ENCODE peak calls at places on chromosome 1, in ten cellular contexts. One of them, this sample, is unnamed.

GRCh38 chr1:90501281-90501680 is 215.8 kb downstream of the BARHL2 start:
- DNase-seq in tibial nerve: no peak
- DNase-seq in suprapubic skin: no peak
- DNase-seq in ovary: no peak
- DNase-seq in choroid plexus epithelial cell: no peak
- DNase-seq in adrenal gland: no peak
- DNase-seq in right atrium auricular region: no peak
- DNase-seq in endodermal cell: peak; percentile 67
- DNase-seq in GM06990: no peak
- DNase-seq in foreskin fibroblast: no peak
- DNase-seq in this sample: no peak

GRCh38 chr1:145995964-145996432 is 381 bp downstream of the TXNIP start:
- DNase-seq in tibial nerve: no peak
- DNase-seq in suprapubic skin: peak; percentile 70
- DNase-seq in ovary: no peak
- DNase-seq in choroid plexus epithelial cell: no peak
- DNase-seq in adrenal gland: peak; percentile 67
- DNase-seq in right atrium auricular region: no peak
- DNase-seq in endodermal cell: peak; percentile 55
- DNase-seq in GM06990: peak; percentile 18
- DNase-seq in foreskin fibroblast: no peak
- DNase-seq in this sample: no peak

GRCh38 chr1:242033331-242033956 is 34.5 kb upstream of the MAP1LC3C start:
- DNase-seq in tibial nerve: no peak
- DNase-seq in suprapubic skin: no peak
- DNase-seq in ovary: peak; percentile 43
- DNase-seq in choroid plexus epithelial cell: no peak
- DNase-seq in adrenal gland: peak; percentile 85
- DNase-seq in right atrium auricular region: no peak
- DNase-seq in endodermal cell: no peak
- DNase-seq in GM06990: no peak
- DNase-seq in foreskin fibroblast: no peak
- DNase-seq in this sample: no peak

GRCh38 chr1:160397651-160398050 is 2.7 kb upstream of the VANGL2 start:
- DNase-seq in tibial nerve: no peak
- DNase-seq in suprapubic skin: no peak
- DNase-seq in ovary: no peak
- DNase-seq in choroid plexus epithelial cell: no peak
- DNase-seq in adrenal gland: no peak
- DNase-seq in right atrium auricular region: no peak
- DNase-seq in endodermal cell: no peak
- DNase-seq in GM06990: no peak
- DNase-seq in foreskin fibroblast: no peak
- DNase-seq in this sample: no peak

GRCh38 chr1:8941906-8942305 is 3.8 kb upstream of the CA6 start:
- DNase-seq in tibial nerve: no peak
- DNase-seq in suprapubic skin: no peak
- DNase-seq in ovary: no peak
- DNase-seq in choroid plexus epithelial cell: peak; percentile 73
- DNase-seq in adrenal gland: no peak
- DNase-seq in right atrium auricular region: no peak
- DNase-seq in endodermal cell: no peak
- DNase-seq in GM06990: no peak
- DNase-seq in foreskin fibroblast: peak; percentile 64
- DNase-seq in this sample: no peak

GRCh38 chr1:87963566-87963965 is 634.9 kb downstream of the LMO4 start:
- DNase-seq in tibial nerve: no peak
- DNase-seq in suprapubic skin: no peak
- DNase-seq in ovary: no peak
- DNase-seq in choroid plexus epithelial cell: peak; percentile 11
- DNase-seq in adrenal gland: no peak
- DNase-seq in right atrium auricular region: no peak
- DNase-seq in endodermal cell: no peak
- DNase-seq in GM06990: no peak
- DNase-seq in foreskin fibroblast: no peak
- DNase-seq in this sample: no peak

GRCh38 chr1:115428262-115428661 is 90.2 kb upstream of the NGF start:
- DNase-seq in tibial nerve: no peak
- DNase-seq in suprapubic skin: no peak
- DNase-seq in ovary: no peak
- DNase-seq in choroid plexus epithelial cell: no peak
- DNase-seq in adrenal gland: no peak
- DNase-seq in right atrium auricular region: no peak
- DNase-seq in endodermal cell: no peak
- DNase-seq in GM06990: no peak
- DNase-seq in foreskin fibroblast: no peak
- DNase-seq in this sample: no peak

GRCh38 chr1:241947355-241947754 is 10.2 kb upstream of the BECN2 start:
- DNase-seq in tibial nerve: no peak
- DNase-seq in suprapubic skin: no peak
- DNase-seq in ovary: no peak
- DNase-seq in choroid plexus epithelial cell: no peak
- DNase-seq in adrenal gland: peak; percentile 36
- DNase-seq in right atrium auricular region: no peak
- DNase-seq in endodermal cell: no peak
- DNase-seq in GM06990: no peak
- DNase-seq in foreskin fibroblast: no peak
- DNase-seq in this sample: no peak

GRCh38 chr1:19715334-19716203 is 50.9 kb downstream of the HTR6 start:
- DNase-seq in tibial nerve: peak; percentile 75
- DNase-seq in suprapubic skin: peak; percentile 87
- DNase-seq in ovary: peak; percentile 72
- DNase-seq in choroid plexus epithelial cell: peak; percentile 98
- DNase-seq in adrenal gland: peak; percentile 96
- DNase-seq in right atrium auricular region: peak; percentile 87
- DNase-seq in endodermal cell: peak; percentile 99
- DNase-seq in GM06990: peak; percentile 74
- DNase-seq in foreskin fibroblast: peak; percentile 89
- DNase-seq in this sample: peak; percentile 86

DNA sequence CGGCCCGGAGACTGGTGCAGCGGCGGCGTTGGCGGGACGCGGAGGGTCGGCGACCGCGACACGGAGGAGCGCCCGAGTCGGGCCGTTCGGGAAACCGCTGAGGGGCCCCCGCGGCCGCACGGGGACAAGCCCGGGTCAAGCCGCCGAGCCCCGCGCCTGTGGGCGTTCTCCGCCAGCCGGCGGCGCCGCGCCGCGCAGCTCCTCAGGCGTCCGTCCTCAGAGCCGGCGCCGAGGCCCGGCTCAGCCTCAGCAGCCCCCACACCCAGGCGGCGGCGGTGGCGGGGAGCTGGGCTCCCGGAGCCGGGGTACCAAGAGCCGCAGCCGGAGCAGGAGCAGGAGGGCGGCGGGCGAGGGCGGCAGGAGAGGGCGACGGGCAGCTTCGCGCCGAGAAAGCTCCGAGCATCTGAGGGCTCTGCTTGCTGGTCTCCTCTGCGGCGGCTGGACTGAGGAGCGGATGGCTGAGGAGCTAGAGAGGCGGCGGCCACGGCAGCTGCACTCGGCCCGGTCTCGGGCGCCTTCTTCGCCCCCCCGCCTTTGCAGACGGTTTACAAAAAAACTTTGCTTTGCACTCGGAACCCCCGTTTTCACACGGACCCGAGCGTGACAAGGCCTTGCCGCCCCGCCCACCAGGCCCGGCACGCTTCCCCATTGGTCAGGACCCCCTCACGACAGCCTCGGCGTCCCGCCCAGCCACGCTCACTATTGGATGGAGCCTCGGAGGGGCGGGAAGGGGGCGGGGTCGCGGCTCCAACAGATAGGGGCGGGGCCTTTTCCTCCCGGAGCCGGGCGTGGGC is at the start of gene SLC30A1:
- DNase-seq in tibial nerve: peak; percentile 100
- DNase-seq in suprapubic skin: peak; percentile 100
- DNase-seq in ovary: peak; percentile 100
- DNase-seq in choroid plexus epithelial cell: peak; percentile 99
- DNase-seq in adrenal gland: peak; percentile 100
- DNase-seq in right atrium auricular region: peak; percentile 100
- DNase-seq in endodermal cell: peak; percentile 99
- DNase-seq in GM06990: peak; percentile 99
- DNase-seq in foreskin fibroblast: peak; percentile 98
- DNase-seq in this sample: peak; percentile 100
- TF ChIP-seq CTCF in tibial nerve: no peak
- TF ChIP-seq CTCF in suprapubic skin: no peak
- TF ChIP-seq CTCF in ovary: no peak
- TF ChIP-seq CTCF in choroid plexus epithelial cell: no peak
- TF ChIP-seq CTCF in adrenal gland: no peak
- TF ChIP-seq CTCF in right atrium auricular region: no peak
- TF ChIP-seq CTCF in endodermal cell: no peak
- TF ChIP-seq CTCF in GM06990: no peak
- TF ChIP-seq CTCF in foreskin fibroblast: no peak
- TF ChIP-seq CTCF in this sample: no peak

DNA sequence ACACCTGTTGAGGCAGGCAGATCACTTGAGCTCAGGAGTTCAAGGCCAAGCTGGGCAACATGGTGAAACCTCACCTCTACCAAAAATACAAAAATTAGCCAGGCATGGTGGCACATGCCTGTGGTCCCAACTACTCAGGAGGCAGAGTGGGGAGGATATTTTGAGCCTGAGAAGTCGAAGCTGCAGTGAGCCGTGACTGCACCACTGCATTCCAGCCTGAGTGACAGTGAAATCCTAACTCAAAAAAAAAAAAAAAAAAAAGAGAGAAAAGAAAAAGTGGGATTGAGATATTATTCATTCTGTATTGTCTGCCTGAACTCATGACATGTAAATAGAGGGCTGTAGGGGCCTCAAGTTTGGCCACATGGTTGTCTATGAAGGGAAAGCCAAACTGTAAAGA is 37.3 kb downstream of the WNT2B start:
- DNase-seq in tibial nerve: no peak
- DNase-seq in suprapubic skin: no peak
- DNase-seq in ovary: no peak
- DNase-seq in choroid plexus epithelial cell: peak; percentile 46
- DNase-seq in adrenal gland: no peak
- DNase-seq in right atrium auricular region: no peak
- DNase-seq in endodermal cell: no peak
- DNase-seq in GM06990: no peak
- DNase-seq in foreskin fibroblast: peak; percentile 14
- DNase-seq in this sample: no peak
- H3K4me3 ChIP-seq in tibial nerve: no peak overlapping the region
- H3K4me3 ChIP-seq in suprapubic skin: no peak overlapping the region
- H3K4me3 ChIP-seq in ovary: no peak overlapping the region
- H3K4me3 ChIP-seq in choroid plexus epithelial cell: no peak overlapping the region
- H3K4me3 ChIP-seq in adrenal gland: no peak overlapping the region
- H3K4me3 ChIP-seq in right atrium auricular region: no peak overlapping the region
- H3K4me3 ChIP-seq in endodermal cell: no peak overlapping the region
- H3K4me3 ChIP-seq in GM06990: no peak overlapping the region
- H3K4me3 ChIP-seq in foreskin fibroblast: no peak overlapping the region
- H3K4me3 ChIP-seq in this sample: no peak overlapping the region

DNA sequence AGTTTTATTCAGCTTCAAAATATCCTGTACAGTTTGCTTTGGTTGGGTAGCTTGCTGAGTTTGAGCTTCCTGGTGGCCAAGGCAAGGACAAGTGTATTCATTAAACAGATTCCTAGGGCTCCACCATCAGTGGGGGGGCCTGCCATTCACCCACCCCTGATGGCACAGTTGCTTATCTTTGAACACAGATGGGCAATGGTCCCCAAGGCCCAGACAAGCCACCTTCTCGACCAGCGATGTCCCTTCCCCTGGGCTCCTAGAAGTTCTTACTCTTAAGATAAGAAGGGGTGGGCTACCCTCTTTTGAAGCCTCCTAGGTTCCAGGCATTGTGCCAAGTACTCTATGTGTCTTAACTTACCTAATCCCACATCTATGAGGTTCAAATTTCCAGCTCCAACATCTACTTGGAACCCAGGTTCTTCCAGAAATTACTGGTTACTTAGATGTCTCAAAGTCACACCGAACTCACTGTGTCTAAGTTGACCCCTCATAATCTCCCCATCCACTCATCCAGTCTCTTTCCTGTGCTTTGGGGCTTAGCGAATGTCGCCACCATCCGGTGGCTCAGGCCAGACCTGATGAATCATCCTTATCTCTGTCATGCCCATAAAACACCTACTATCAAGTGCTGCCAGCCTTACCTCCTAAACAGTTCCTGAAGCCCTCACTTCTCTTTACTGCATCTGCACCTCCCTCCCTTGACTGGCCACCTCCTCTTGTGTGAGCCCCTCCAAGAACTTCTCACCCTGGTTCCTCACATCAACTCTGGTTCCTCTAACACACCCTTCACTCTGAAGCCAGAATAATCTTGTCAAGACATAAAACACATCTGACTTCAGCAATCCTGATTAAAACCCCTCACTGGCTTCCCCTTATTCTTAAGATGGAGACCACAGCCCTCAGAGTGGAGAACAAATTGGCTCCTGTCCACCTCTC is 50.1 kb downstream of the KLHDC7A start:
- DNase-seq in tibial nerve: no peak
- DNase-seq in suprapubic skin: peak; percentile 11
- DNase-seq in ovary: no peak
- DNase-seq in choroid plexus epithelial cell: no peak
- DNase-seq in adrenal gland: no peak
- DNase-seq in right atrium auricular region: peak; percentile 48
- DNase-seq in endodermal cell: peak; percentile 81
- DNase-seq in GM06990: no peak
- DNase-seq in foreskin fibroblast: no peak
- DNase-seq in this sample: no peak
- TF ChIP-seq CTCF in tibial nerve: no peak
- TF ChIP-seq CTCF in suprapubic skin: no peak
- TF ChIP-seq CTCF in ovary: no peak
- TF ChIP-seq CTCF in choroid plexus epithelial cell: no peak
- TF ChIP-seq CTCF in adrenal gland: peak; percentile 7
- TF ChIP-seq CTCF in right atrium auricular region: no peak
- TF ChIP-seq CTCF in endodermal cell: peak; percentile 80
- TF ChIP-seq CTCF in GM06990: peak; percentile 58
- TF ChIP-seq CTCF in foreskin fibroblast: no peak
- TF ChIP-seq CTCF in this sample: no peak

DNA sequence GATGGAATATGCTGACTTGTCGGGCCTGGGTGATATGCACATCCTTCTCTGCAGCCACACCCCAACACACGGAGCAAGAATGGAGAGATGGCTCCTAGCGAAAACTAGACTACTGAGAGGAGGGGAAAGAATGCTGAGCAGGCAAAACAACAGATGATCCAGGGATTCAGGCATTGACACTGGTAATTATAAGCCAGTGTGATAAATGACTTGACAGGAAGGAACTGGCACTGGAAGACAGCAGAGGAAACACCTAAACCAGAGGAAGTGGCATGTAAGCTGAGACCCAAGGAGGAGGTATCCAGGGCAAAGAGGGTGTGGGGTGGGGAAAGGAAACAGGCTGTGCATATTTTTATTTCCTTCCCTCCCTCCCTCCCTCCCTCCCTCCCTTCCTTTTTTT is 31.7 kb upstream of the KHDRBS1 start:
- DNase-seq in tibial nerve: no peak
- DNase-seq in suprapubic skin: no peak
- DNase-seq in ovary: no peak
- DNase-seq in choroid plexus epithelial cell: no peak
- DNase-seq in adrenal gland: no peak
- DNase-seq in right atrium auricular region: no peak
- DNase-seq in endodermal cell: no peak
- DNase-seq in GM06990: no peak
- DNase-seq in foreskin fibroblast: no peak
- DNase-seq in this sample: no peak
- H3K4me3 ChIP-seq in tibial nerve: no peak overlapping the region
- H3K4me3 ChIP-seq in suprapubic skin: no peak overlapping the region
- H3K4me3 ChIP-seq in ovary: no peak overlapping the region
- H3K4me3 ChIP-seq in choroid plexus epithelial cell: no peak overlapping the region
- H3K4me3 ChIP-seq in adrenal gland: no peak overlapping the region
- H3K4me3 ChIP-seq in right atrium auricular region: no peak overlapping the region
- H3K4me3 ChIP-seq in endodermal cell: no peak overlapping the region
- H3K4me3 ChIP-seq in GM06990: no peak overlapping the region
- H3K4me3 ChIP-seq in foreskin fibroblast: no peak overlapping the region
- H3K4me3 ChIP-seq in this sample: no peak overlapping the region

This sample was measured in right lobe of liver.